ENCODE peak calls at places on chromosomes 13 and 19, in four cellular contexts. One of them, this sample, is unnamed.
A peak's percentile ranks its signal among the peaks of the same experiment; 100 is the strongest.

GRCh38 chr13:99383946-99384345 is 76.7 kb upstream of the GPR183 start:
- DNase-seq in tibial nerve: no peak
- DNase-seq in A549: no peak
- DNase-seq in stomach: no peak
- DNase-seq in this sample: no peak

GRCh38 chr19:39363909-39364457 is 21.8 kb downstream of the SAMD4B start:
- DNase-seq in tibial nerve: peak; percentile 63
- DNase-seq in A549: no peak
- DNase-seq in stomach: no peak
- DNase-seq in this sample: no peak

GRCh38 chr19:18649371-18650047 is 12.7 kb downstream of the KLHL26 start:
- DNase-seq in tibial nerve: peak; percentile 64
- DNase-seq in A549: no peak
- DNase-seq in stomach: no peak
- DNase-seq in this sample: no peak

GRCh38 chr13:104460553-104460952 is 1394.3 kb upstream of the SLC10A2 start:
- DNase-seq in tibial nerve: no peak
- DNase-seq in A549: no peak
- DNase-seq in stomach: no peak
- DNase-seq in this sample: no peak

GRCh38 chr13:24218320-24218719 is 57.8 kb downstream of the SPATA13 start:
- DNase-seq in tibial nerve: no peak
- DNase-seq in A549: no peak
- DNase-seq in stomach: no peak
- DNase-seq in this sample: no peak

GRCh38 chr19:49790866-49791265 is 22.2 kb downstream of the FUZ start:
- DNase-seq in tibial nerve: no peak
- DNase-seq in A549: no peak
- DNase-seq in stomach: no peak
- DNase-seq in this sample: peak; percentile 45

GRCh38 chr13:24184855-24185254 is 24.3 kb downstream of the SPATA13 start:
- DNase-seq in tibial nerve: no peak
- DNase-seq in A549: no peak
- DNase-seq in stomach: no peak
- DNase-seq in this sample: no peak

GRCh38 chr13:78806457-78806856 is 147.5 kb upstream of the OBI1 start:
- DNase-seq in tibial nerve: no peak
- DNase-seq in A549: peak; percentile 6
- DNase-seq in stomach: no peak
- DNase-seq in this sample: no peak

GRCh38 chr13:102309110-102309509 is 92.7 kb downstream of the FGF14 start:
- DNase-seq in tibial nerve: no peak
- DNase-seq in A549: no peak
- DNase-seq in stomach: no peak
- DNase-seq in this sample: no peak

GRCh38 chr13:24220086-24220703 is 59.7 kb downstream of the SPATA13 start:
- DNase-seq in tibial nerve: no peak
- DNase-seq in A549: peak; percentile 76
- DNase-seq in stomach: peak; percentile 61
- DNase-seq in this sample: peak; percentile 40

GRCh38 chr19:20102097-20102496 is 24.3 kb downstream of the ZNF90 start:
- DNase-seq in tibial nerve: no peak
- DNase-seq in A549: no peak
- DNase-seq in stomach: no peak
- DNase-seq in this sample: no peak

GRCh38 chr19:20107301-20107700 is 29.5 kb downstream of the ZNF90 start:
- DNase-seq in tibial nerve: no peak
- DNase-seq in A549: no peak
- DNase-seq in stomach: no peak
- DNase-seq in this sample: no peak

DNA sequence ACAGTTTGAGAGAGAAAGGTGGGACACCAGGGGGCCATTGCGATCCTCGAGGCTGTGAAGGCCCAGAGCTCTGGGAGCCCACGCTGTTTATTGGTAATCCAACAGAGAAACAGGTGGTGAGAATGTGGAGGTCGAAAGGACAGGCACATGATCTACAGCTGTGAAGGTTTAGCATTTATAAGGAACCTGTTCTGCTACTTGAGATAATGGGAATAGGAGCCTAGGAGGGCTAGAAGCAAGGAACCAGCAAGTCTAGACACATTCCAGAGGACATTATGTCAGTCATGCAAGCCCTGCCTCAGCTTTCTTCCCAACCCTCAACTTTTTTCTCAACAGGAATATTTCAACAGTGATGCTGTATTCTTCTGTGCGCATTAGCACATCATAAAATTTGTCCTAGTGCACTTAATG is 25.3 kb downstream of the ZNF90 start:
- DNase-seq in tibial nerve: no peak
- DNase-seq in A549: no peak
- DNase-seq in stomach: no peak
- DNase-seq in this sample: no peak
- H3K9me3 ChIP-seq in tibial nerve: peaks cover 40% of the 10 kb centered on the region
- H3K9me3 ChIP-seq in A549: no peaks in the 10 kb centered on the region
- H3K9me3 ChIP-seq in stomach: peaks cover 35% of the 10 kb centered on the region
- H3K9me3 ChIP-seq in this sample: no peaks in the 10 kb centered on the region

DNA sequence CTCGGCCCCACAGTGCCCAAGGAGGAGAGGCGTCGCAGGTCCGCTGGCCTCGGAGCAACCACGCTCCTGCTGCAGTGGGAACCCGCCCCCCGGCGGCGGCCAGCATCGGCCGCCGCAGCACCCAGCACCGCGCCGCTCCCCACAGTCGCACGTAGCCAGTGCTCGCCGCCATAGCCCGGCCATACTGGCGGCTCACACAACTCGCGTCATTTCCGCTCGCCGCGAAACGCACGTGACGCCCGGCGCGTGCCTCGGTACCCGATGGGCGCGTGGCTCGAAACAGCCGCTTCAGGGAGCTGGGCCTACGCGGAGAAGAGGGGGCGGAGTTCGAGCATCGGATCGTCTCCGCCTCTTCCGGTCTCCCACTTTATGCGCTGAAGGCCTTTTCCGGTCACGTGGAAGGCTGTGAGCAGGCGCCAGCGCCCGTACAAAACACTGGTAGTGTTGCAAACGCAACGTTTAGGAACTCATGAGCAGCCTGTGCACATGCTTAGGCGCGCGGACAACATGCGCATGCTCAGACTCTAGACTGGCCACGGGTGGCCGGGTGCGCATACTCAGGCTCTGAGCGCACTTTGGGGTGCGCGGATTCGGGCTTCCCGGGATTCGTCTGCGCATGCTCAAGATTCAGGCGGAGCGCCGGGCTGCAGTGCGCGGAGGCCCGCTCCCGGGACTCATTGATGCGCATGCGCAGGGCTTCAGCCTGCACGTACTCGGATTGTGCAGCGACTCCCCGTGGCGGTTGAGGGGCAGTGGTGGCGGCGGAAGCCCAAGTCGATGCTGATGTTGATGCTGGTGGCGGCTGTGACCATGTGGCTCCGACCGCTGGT is at the start of the genes CATSPERD and LONP1:
- DNase-seq in tibial nerve: peak; percentile 94
- DNase-seq in A549: peak; percentile 98
- DNase-seq in stomach: peak; percentile 99
- DNase-seq in this sample: peak; percentile 99
- TF ChIP-seq POLR2A in tibial nerve: peak; percentile 69
- TF ChIP-seq POLR2A in A549: peak; percentile 61
- TF ChIP-seq POLR2A in stomach: no peak
- TF ChIP-seq POLR2A in this sample: peak; percentile 49

GRCh38 chr19:22472180-22472637 is 50.1 kb upstream of the ZNF98 start:
- DNase-seq in tibial nerve: no peak
- DNase-seq in A549: no peak
- DNase-seq in stomach: no peak
- DNase-seq in this sample: no peak
- H3K9me3 ChIP-seq in tibial nerve: peaks cover 77% of the 10 kb centered on the region
- H3K9me3 ChIP-seq in A549: peaks cover 80% of the 10 kb centered on the region
- H3K9me3 ChIP-seq in stomach: peaks cover 79% of the 10 kb centered on the region
- H3K9me3 ChIP-seq in this sample: no peaks in the 10 kb centered on the region

GRCh38 chr19:56108447-56109195 is 12.5 kb downstream of the ZNF787 start:
- DNase-seq in tibial nerve: no peak
- DNase-seq in A549: no peak
- DNase-seq in stomach: peak; percentile 57
- DNase-seq in this sample: no peak
- TF ChIP-seq POLR2A in tibial nerve: no peak
- TF ChIP-seq POLR2A in A549: no peak
- TF ChIP-seq POLR2A in stomach: no peak
- TF ChIP-seq POLR2A in this sample: no peak

GRCh38 chr19:21812448-21812847 is 23.5 kb downstream of the ZNF43 start:
- DNase-seq in tibial nerve: no peak
- DNase-seq in A549: no peak
- DNase-seq in stomach: no peak
- DNase-seq in this sample: no peak
- H3K9me3 ChIP-seq in tibial nerve: peaks cover 84% of the 10 kb centered on the region
- H3K9me3 ChIP-seq in A549: peaks cover 2% of the 10 kb centered on the region
- H3K9me3 ChIP-seq in stomach: peaks cover 70% of the 10 kb centered on the region
- H3K9me3 ChIP-seq in this sample: peaks cover 78% of the 10 kb centered on the region

GRCh38 chr19:15332311-15332996 is at the start of gene BRD4:
- DNase-seq in tibial nerve: peak; percentile 51
- DNase-seq in A549: peak; percentile 48
- DNase-seq in stomach: peak; percentile 78
- DNase-seq in this sample: peak; percentile 86
- TF ChIP-seq POLR2A in tibial nerve: peak; percentile 38
- TF ChIP-seq POLR2A in A549: no peak
- TF ChIP-seq POLR2A in stomach: no peak
- TF ChIP-seq POLR2A in this sample: no peak